ENCODE peak calls at places on chromosomes 4 and X, in ten cellular contexts. K is progenitor cell of endocrine pancreas, Z is H1, X is transverse colon, M is psoas muscle, I is astrocyte of the spinal cord, O is right lobe of liver, C is OCI-LY7, L is H9, S is Peyer's patch. W is an unnamed sample.

GRCh38 chr4:159425749-159426376 is 323.0 kb downstream of the RAPGEF2 start:
- DNase-seq in K (no peak), Z (no peak), X (no peak), M (no peak), I (no peak), O (no peak), C (no peak), L (no peak), S (no peak), W (no peak)

GRCh38 chrX:9888953-9889470 is 78.1 kb upstream of the CLDN34 start:
- DNase-seq in K (no peak), Z (no peak), X (no peak), M (no peak), I (no peak), O (no peak), C (no peak), L (no peak), S (no peak), W (no peak)

GRCh38 chr4:112807999-112808398 is 171.1 kb downstream of the LARP7 start:
- DNase-seq in K (no peak), Z (no peak), X (no peak), M (no peak), I (no peak), O (no peak), C (no peak), L (no peak), S (no peak), W (no peak)

GRCh38 chr4:66564901-66565648 is 894.8 kb upstream of the EPHA5 start:
- DNase-seq in K (no peak), Z (no peak), X (no peak), M (no peak), I (peak), O (no peak), C (no peak), L (no peak), S (no peak), W (no peak)

GRCh38 chr4:159195400-159195799 is 92.5 kb downstream of the RAPGEF2 start:
- DNase-seq in K (no peak), Z (no peak), X (no peak), M (no peak), I (no peak), O (no peak), C (no peak), L (no peak), S (no peak), W (no peak)

GRCh38 chr4:38495481-38495880 is 168.5 kb upstream of the KLF3 start:
- DNase-seq in K (no peak), Z (no peak), X (no peak), M (no peak), I (no peak), O (no peak), C (no peak), L (peak), S (no peak), W (no peak)

GRCh38 chrX:7163146-7163677 is 15.3 kb upstream of the PUDP start:
- DNase-seq in K (no peak), Z (no peak), X (no peak), M (no peak), I (no peak), O (no peak), C (no peak), L (no peak), S (no peak), W (no peak)

GRCh38 chr4:156192033-156192432 is 238.4 kb upstream of the CTSO start:
- DNase-seq in K (no peak), Z (no peak), X (no peak), M (no peak), I (no peak), O (no peak), C (no peak), L (no peak), S (no peak), W (no peak)

GRCh38 chr4:90845777-90846176 is 718.6 kb downstream of the CCSER1 start:
- DNase-seq in K (no peak), Z (no peak), X (no peak), M (no peak), I (peak), O (no peak), C (no peak), L (no peak), S (no peak), W (no peak)

GRCh38 chrX:115372026-115372610 is 82.6 kb downstream of the LUZP4 start:
- DNase-seq in K (no peak), Z (no peak), X (no peak), M (no peak), I (peak), O (no peak), C (no peak), L (no peak), S (no peak), W (no peak)

GRCh38 chrX:41475611-41476241 is 28.6 kb downstream of the NYX start:
- DNase-seq in K (no peak), Z (peak), X (no peak), M (no peak), I (no peak), O (no peak), C (no peak), L (peak), S (no peak), W (no peak)

GRCh38 chr4:53066155-53066554 is 204.0 kb downstream of the RASL11B start:
- DNase-seq in K (no peak), Z (no peak), X (no peak), M (no peak), I (no peak), O (no peak), C (no peak), L (no peak), S (no peak), W (no peak)

GRCh38 chrX:49188468-49189076 is 2.4 kb upstream of the PRICKLE3 start:
- DNase-seq in K (no peak), Z (no peak), X (no peak), M (no peak), I (no peak), O (no peak), C (no peak), L (no peak), S (no peak), W (no peak)

GRCh38 chr4:681736-682451 is 7.1 kb downstream of the SLC49A3 start:
- DNase-seq in K (no peak), Z (peak), X (peak), M (no peak), I (no peak), O (peak), C (no peak), L (peak), S (peak), W (peak)

GRCh38 chrX:109967151-109967550 is 35.8 kb upstream of the TMEM164 start:
- DNase-seq in K (no peak), Z (no peak), X (no peak), M (no peak), I (no peak), O (no peak), C (no peak), L (no peak), S (no peak), W (no peak)

GRCh38 chr4:39825090-39825489 is 127.2 kb downstream of the UBE2K start:
- DNase-seq in K (no peak), Z (no peak), X (no peak), M (no peak), I (no peak), O (no peak), C (no peak), L (no peak), S (no peak), W (no peak)

GRCh38 chr4:173647902-173648301 is 117.9 kb upstream of the HAND2 start:
- DNase-seq in K (no peak), Z (no peak), X (no peak), M (no peak), I (no peak), O (no peak), C (no peak), L (no peak), S (no peak), W (no peak)

GRCh38 chr4:39083164-39083563 is 21.1 kb downstream of the KLHL5 start:
- DNase-seq in K (no peak), Z (no peak), X (no peak), M (no peak), I (peak), O (no peak), C (no peak), L (no peak), S (no peak), W (no peak)

GRCh38 chr4:89273741-89274141 is 33.9 kb downstream of the GPRIN3 start:
- DNase-seq in K (no peak), Z (no peak), X (no peak), M (no peak), I (no peak), O (no peak), C (no peak), L (no peak), S (no peak), W (no peak)

GRCh38 chrX:68060506-68061205 is 372.6 kb downstream of the OPHN1 start:
- DNase-seq in K (no peak), Z (no peak), X (no peak), M (no peak), I (no peak), O (no peak), C (no peak), L (peak), S (no peak), W (no peak)

GRCh38 chr4:77706717-77707116 is 101.1 kb downstream of the CXCL13 start:
- DNase-seq in K (no peak), Z (no peak), X (no peak), M (no peak), I (no peak), O (no peak), C (no peak), L (no peak), S (no peak), W (no peak)

GRCh38 chr4:147928400-147928799 is 196.5 kb downstream of the ARHGAP10 start:
- DNase-seq in K (no peak), Z (no peak), X (no peak), M (no peak), I (peak), O (no peak), C (no peak), L (no peak), S (no peak), W (no peak)

GRCh38 chrX:1545776-1546408 is 8.9 kb upstream of the P2RY8 start:
- DNase-seq in K (no peak), Z (peak), X (no peak), M (no peak), I (no peak), O (no peak), C (no peak), L (no peak), S (no peak), W (no peak)

GRCh38 chrX:7996414-7996813 is 69.2 kb upstream of the PNPLA4 start:
- DNase-seq in K (no peak), Z (no peak), X (peak), M (no peak), I (peak), O (no peak), C (peak), L (no peak), S (peak), W (peak)

GRCh38 chr4:22508376-22508775 is 7.5 kb downstream of the ADGRA3 start:
- DNase-seq in K (no peak), Z (no peak), X (no peak), M (no peak), I (no peak), O (no peak), C (no peak), L (no peak), S (no peak), W (no peak)

GRCh38 chr4:69577245-69577644 is 62.2 kb downstream of the UGT2A2 start:
- DNase-seq in K (no peak), Z (no peak), X (no peak), M (no peak), I (no peak), O (no peak), C (no peak), L (no peak), S (no peak), W (no peak)

GRCh38 chrX:118346258-118347094 is 570 bp downstream of the WDR44 start:
- DNase-seq in K (peak), Z (no peak), X (peak), M (peak), I (peak), O (peak), C (peak), L (no peak), S (peak), W (peak)

GRCh38 chrX:153883163-153883843 is 2.7 kb downstream of the L1CAM start:
- DNase-seq in K (no peak), Z (no peak), X (no peak), M (no peak), I (no peak), O (no peak), C (no peak), L (no peak), S (no peak), W (no peak)

GRCh38 chr4:16082424-16083216 is 1.2 kb downstream of the PROM1 start:
- DNase-seq in K (peak), Z (peak), X (peak), M (no peak), I (no peak), O (peak), C (no peak), L (peak), S (peak), W (peak)
- TF ChIP-seq CTCF in K (no peak), Z (no peak), X (no peak), M (no peak), I (no peak), O (no peak), C (no peak), L (peak), S (no peak), W (no peak)

DNA sequence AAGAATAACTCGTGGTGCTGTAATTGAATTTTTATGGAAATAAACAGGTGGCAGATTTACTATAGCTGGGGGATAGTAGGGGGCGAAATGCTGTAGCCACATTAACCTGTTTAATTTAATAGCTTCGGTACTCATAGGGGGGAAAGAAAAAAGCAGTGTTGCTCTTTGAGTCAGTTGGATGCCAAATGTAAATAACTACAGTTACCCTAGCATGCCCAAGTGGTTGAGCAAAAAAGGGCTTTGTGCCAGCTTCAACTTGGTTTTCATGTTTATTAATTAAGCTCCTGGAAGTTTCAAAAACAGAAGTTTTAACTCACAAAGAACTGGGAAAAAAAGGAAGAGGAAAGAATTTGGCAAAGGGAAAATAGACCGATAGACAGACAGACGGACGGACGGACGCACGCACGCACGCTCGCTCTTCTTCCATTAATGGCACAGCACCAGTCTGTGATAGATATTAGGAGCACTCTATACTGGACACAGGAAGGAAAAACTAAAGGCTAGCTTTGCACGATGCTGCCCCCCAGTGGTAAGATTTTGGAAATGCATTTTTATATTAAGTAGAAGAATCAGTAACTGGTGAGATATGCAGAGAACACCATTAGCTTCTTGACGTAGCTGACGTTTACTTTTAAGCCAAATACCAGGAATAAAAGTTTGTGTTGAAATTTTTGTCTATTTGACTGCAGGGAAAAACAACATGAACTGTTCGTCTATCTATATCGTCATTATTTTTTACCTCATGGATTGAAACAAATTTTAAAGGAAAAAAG is 151.8 kb downstream of the SLC7A11 start:
- DNase-seq in K (peak), Z (peak), X (peak), M (peak), I (peak), O (no peak), C (peak), L (peak), S (peak), W (peak)
- TF ChIP-seq CTCF in K (peak), Z (peak), X (peak), M (peak), I (peak), O (peak), C (peak), L (peak), S (peak), W (peak)

GRCh38 chr4:183099537-183100297 is 660 bp downstream of the WWC2 start:
- DNase-seq in K (peak), Z (peak), X (no peak), M (peak), I (no peak), O (peak), C (no peak), L (peak), S (no peak), W (peak)
- TF ChIP-seq CTCF in K (peak), Z (peak), X (no peak), M (no peak), I (peak), O (no peak), C (no peak), L (peak), S (no peak), W (no peak)

DNA sequence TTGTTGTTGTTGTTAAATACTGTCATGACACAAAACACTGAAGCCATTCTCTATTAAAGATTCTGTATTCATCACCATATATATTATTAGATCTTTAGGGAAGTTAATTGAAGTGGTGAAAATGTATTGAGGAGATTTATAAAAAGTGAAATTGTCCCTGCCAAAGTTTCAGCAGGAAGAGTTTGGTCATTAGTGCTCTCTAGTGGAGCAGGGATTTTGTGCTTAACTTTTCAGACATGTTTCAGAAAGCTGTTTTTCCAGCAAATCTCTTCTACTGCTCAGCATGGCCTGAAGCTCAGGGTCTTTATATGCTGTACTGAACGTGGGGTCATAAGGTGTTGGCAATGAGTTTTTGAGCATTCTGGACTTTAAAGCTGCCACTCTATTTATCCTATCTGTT is 36.7 kb upstream of the CXXC4 start:
- DNase-seq in K (no peak), Z (no peak), X (no peak), M (no peak), I (peak), O (no peak), C (no peak), L (no peak), S (no peak), W (no peak)
- TF ChIP-seq CTCF in K (no peak), Z (no peak), X (no peak), M (no peak), I (no peak), O (peak), C (no peak), L (no peak), S (peak), W (no peak)

DNA sequence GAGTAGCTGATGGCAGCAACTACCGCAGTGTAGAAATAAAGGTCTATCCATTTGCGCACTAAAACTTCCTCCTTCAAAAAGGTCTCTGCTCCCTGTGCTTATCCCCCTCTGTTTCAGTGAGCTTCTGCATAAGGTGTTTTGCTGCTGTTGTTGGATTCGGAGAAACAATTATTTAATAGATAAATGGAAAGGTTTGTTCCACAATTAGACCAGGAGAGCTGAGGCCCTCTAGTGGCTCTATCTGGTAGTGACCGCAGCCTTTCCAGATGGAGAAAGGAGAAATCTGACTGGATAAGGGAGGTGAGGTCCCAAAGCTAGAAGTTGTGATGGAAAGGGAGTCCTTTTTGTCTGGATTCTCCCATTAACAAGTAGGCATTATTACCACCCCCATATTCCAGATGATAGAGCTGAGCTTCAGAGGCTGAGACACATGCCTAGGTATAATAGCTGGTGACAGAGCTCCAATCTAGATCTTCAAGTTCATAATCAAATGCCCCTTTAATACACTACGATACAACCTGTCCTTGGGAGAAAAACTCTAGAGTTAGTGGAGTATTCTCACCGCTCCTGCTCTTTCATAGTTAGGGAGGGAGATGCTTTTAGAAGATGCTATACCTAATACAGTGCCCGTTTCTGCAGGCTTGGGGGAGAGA is 5.1 kb upstream of the GABRQ start:
- DNase-seq in K (peak), Z (peak), X (peak), M (peak), I (peak), O (peak), C (peak), L (peak), S (peak), W (no peak)
- TF ChIP-seq CTCF in K (peak), Z (peak), X (peak), M (peak), I (peak), O (peak), C (peak), L (peak), S (peak), W (peak)

DNA sequence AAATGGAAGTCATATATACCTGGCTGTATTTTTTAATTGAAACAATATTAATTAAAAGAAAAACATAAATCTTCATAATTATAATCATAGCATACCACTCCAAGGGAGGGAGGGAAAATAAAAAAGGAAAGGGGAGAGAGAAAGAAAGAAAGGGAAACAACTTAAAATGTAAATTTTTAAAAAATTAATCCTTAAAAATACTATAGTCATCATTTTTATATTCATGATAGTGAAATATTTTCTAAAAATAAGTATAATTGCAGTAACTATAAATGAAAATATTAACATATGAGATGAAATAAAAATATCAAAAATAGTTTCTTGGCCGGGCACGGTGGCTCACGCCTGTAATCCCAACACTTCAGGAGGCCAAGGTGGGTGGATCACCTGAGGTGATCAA is 59.2 kb downstream of the DDX60L start:
- DNase-seq in K (no peak), Z (no peak), X (no peak), M (no peak), I (no peak), O (no peak), C (no peak), L (no peak), S (no peak), W (no peak)
- TF ChIP-seq CTCF in K (no peak), Z (no peak), X (no peak), M (no peak), I (no peak), O (no peak), C (no peak), L (no peak), S (no peak), W (no peak)

GRCh38 chr4:96390404-96390803 is 550.5 kb downstream of the PDHA2 start:
- DNase-seq in K (no peak), Z (no peak), X (no peak), M (no peak), I (no peak), O (no peak), C (no peak), L (no peak), S (no peak), W (no peak)
- TF ChIP-seq CTCF in K (no peak), Z (no peak), X (no peak), M (no peak), I (no peak), O (no peak), C (no peak), L (no peak), S (no peak), W (no peak)

GRCh38 chr4:37139987-37140386 is 104.6 kb upstream of the NWD2 start:
- DNase-seq in K (no peak), Z (no peak), X (no peak), M (no peak), I (no peak), O (no peak), C (no peak), L (no peak), S (no peak), W (no peak)

GRCh38 chr4:37138019-37138653 is 106.4 kb upstream of the NWD2 start:
- DNase-seq in K (no peak), Z (no peak), X (no peak), M (no peak), I (no peak), O (no peak), C (no peak), L (no peak), S (no peak), W (peak)

DNA sequence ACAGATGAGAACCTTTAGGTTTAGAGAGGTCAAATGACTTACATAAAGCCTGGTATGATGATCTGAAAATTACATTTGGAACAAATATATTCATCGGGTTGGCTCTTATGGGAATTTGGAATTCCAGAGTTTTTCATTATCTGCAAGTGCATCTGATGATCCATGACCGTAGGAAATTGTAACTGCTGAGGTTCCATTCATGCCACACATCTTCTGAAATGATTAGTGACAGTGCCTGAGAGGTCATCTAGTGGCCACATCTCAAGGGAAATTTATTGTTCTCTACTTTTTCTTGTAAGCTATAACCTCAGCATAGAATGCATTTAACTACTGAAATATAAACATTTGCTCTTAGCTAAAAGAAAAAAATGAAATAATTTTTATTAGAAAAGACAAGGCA is 105.8 kb upstream of the NWD2 start:
- DNase-seq in K (no peak), Z (no peak), X (no peak), M (no peak), I (no peak), O (no peak), C (no peak), L (no peak), S (no peak), W (no peak)
- TF ChIP-seq CTCF in K (no peak), Z (no peak), X (no peak), M (no peak), I (no peak), O (no peak), C (no peak), L (no peak), S (no peak), W (no peak)

W was measured in GM13976.